ENCODE peak calls at places on chromosomes 13 and 19, in four cellular contexts. One of them, this sample, is unnamed.

GRCh38 chr19:2309734-2310362 is 1.9 kb upstream of the LINGO3 start:
- DNase-seq in breast epithelium: no peak
- DNase-seq in cardiac muscle cell: no peak
- DNase-seq in left lung: no peak
- DNase-seq in this sample: no peak

GRCh38 chr13:111666377-111666776 is 345.9 kb downstream of the TEX29 start:
- DNase-seq in breast epithelium: no peak
- DNase-seq in cardiac muscle cell: no peak
- DNase-seq in left lung: no peak
- DNase-seq in this sample: no peak

GRCh38 chr19:15323496-15324235 is 8.7 kb downstream of the BRD4 start:
- DNase-seq in left lung: peak
- DNase-seq in breast epithelium: peak
- DNase-seq in cardiac muscle cell: no peak
- DNase-seq in this sample: peak

GRCh38 chr19:1238373-1239303 is 833 bp upstream of the CBARP start:
- DNase-seq in breast epithelium: no peak
- DNase-seq in left lung: no peak
- DNase-seq in cardiac muscle cell: no peak
- DNase-seq in this sample: no peak

GRCh38 chr13:97043302-97043701 is 49.0 kb upstream of the OXGR1 start:
- DNase-seq in breast epithelium: no peak
- DNase-seq in left lung: no peak
- DNase-seq in cardiac muscle cell: no peak
- DNase-seq in this sample: no peak

GRCh38 chr19:3665681-3666544 is 34.4 kb downstream of the PIP5K1C start:
- DNase-seq in cardiac muscle cell: peak
- DNase-seq in breast epithelium: no peak
- DNase-seq in left lung: peak
- DNase-seq in this sample: peak

GRCh38 chr13:70842062-70842644 is 733.9 kb upstream of the KLHL1 start:
- DNase-seq in left lung: no peak
- DNase-seq in breast epithelium: no peak
- DNase-seq in cardiac muscle cell: no peak
- DNase-seq in this sample: no peak

GRCh38 chr19:51711702-51712101 is 12.1 kb downstream of the HAS1 start:
- DNase-seq in left lung: no peak
- DNase-seq in cardiac muscle cell: no peak
- DNase-seq in breast epithelium: no peak
- DNase-seq in this sample: no peak

GRCh38 chr19:57934820-57935665 is at the start of gene ZNF418:
- DNase-seq in breast epithelium: peak
- DNase-seq in cardiac muscle cell: peak
- DNase-seq in left lung: peak
- DNase-seq in this sample: peak

GRCh38 chr19:53908106-53908932 is 759 bp upstream of the CACNG7 start:
- DNase-seq in cardiac muscle cell: peak
- DNase-seq in breast epithelium: no peak
- DNase-seq in left lung: no peak
- DNase-seq in this sample: no peak

GRCh38 chr13:35621989-35622388 is 145.5 kb upstream of the MAB21L1 start:
- DNase-seq in breast epithelium: no peak
- DNase-seq in cardiac muscle cell: no peak
- DNase-seq in left lung: no peak
- DNase-seq in this sample: no peak

GRCh38 chr13:109275848-109276247 is 510.5 kb downstream of the IRS2 start:
- DNase-seq in breast epithelium: no peak
- DNase-seq in left lung: no peak
- DNase-seq in cardiac muscle cell: peak
- DNase-seq in this sample: no peak

GRCh38 chr13:36685912-36686311 is 12.1 kb downstream of the SERTM1 start:
- DNase-seq in left lung: no peak
- DNase-seq in cardiac muscle cell: no peak
- DNase-seq in breast epithelium: no peak
- DNase-seq in this sample: no peak

GRCh38 chr13:111872475-111873150 is 194.3 kb upstream of the SOX1 start:
- DNase-seq in left lung: no peak
- DNase-seq in cardiac muscle cell: no peak
- DNase-seq in breast epithelium: no peak
- DNase-seq in this sample: no peak

DNA sequence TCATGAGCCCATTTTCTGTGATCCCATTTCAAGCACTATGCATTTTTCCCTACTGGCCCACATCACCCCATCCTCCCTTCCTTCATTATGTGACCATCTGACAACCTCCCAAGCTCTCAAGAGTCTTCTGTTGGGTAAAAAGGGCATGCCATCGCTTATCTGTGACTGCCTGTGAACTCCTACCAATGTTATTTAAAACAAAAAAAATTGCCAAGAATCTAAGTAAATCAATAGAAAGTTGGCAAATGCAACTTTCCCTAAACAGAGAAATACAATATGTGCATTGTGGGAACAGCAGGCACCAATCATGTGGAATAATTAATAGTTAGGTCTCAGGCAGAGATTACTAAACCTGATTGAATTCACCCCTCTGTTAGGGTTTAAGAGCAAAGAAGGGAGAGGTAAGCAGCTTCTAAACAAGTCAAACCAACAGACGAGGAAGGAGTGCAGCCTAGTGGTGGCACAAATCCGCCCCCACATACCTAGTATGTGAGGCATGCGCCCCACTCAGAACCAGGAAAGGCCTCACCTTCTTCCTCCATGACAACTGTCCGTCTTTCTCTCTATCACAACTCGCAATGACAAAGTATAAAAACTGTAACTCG is 29.8 kb downstream of the DZIP1 start:
- DNase-seq in breast epithelium: no peak
- DNase-seq in left lung: no peak
- DNase-seq in cardiac muscle cell: no peak
- DNase-seq in this sample: no peak
- TF ChIP-seq CTCF in breast epithelium: no peak
- TF ChIP-seq CTCF in left lung: no peak
- TF ChIP-seq CTCF in cardiac muscle cell: no peak
- TF ChIP-seq CTCF in this sample: no peak

DNA sequence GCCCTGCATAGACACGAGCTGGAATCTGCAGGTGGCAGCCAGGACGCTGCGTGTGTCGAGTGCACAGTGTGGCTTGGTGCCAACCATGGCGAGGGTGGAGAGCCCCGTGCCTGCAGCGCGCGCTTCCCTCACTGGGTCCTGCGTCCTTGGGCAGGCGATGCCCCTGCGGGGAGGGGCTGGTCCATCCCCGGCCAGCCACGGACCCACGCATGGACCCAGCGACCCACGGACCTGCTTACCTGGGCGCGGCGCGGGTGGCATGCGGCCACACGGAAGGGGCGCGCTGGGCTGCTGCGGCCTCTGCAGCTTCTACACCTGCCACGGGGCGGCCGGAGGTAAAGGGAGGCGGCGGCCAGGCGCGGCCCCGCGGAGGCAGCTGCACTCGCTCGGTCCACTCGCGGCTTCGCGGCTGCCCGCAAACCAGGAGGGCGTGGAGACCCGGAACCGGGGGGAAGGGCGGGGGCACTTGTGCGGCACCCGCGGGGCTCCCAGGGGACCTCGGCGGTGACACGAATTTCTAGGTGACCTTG is 569 bp upstream of the MCF2L start:
- DNase-seq in cardiac muscle cell: peak
- DNase-seq in breast epithelium: peak
- DNase-seq in left lung: peak
- DNase-seq in this sample: no peak
- TF ChIP-seq CTCF in cardiac muscle cell: no peak
- TF ChIP-seq CTCF in breast epithelium: no peak
- TF ChIP-seq CTCF in left lung: no peak
- TF ChIP-seq CTCF in this sample: no peak

GRCh38 chr13:28375250-28375930 is 119.5 kb downstream of the FLT1 start:
- DNase-seq in breast epithelium: no peak
- DNase-seq in cardiac muscle cell: peak
- DNase-seq in left lung: no peak
- DNase-seq in this sample: no peak
- TF ChIP-seq CTCF in breast epithelium: no peak
- TF ChIP-seq CTCF in cardiac muscle cell: no peak
- TF ChIP-seq CTCF in left lung: no peak
- TF ChIP-seq CTCF in this sample: no peak

GRCh38 chr19:43503501-43504425 is 783 bp downstream of the PHLDB3 start:
- DNase-seq in breast epithelium: peak
- DNase-seq in cardiac muscle cell: peak
- DNase-seq in left lung: peak
- DNase-seq in this sample: peak
- TF ChIP-seq CTCF in breast epithelium: no peak
- TF ChIP-seq CTCF in cardiac muscle cell: no peak
- TF ChIP-seq CTCF in left lung: no peak
- TF ChIP-seq CTCF in this sample: no peak

DNA sequence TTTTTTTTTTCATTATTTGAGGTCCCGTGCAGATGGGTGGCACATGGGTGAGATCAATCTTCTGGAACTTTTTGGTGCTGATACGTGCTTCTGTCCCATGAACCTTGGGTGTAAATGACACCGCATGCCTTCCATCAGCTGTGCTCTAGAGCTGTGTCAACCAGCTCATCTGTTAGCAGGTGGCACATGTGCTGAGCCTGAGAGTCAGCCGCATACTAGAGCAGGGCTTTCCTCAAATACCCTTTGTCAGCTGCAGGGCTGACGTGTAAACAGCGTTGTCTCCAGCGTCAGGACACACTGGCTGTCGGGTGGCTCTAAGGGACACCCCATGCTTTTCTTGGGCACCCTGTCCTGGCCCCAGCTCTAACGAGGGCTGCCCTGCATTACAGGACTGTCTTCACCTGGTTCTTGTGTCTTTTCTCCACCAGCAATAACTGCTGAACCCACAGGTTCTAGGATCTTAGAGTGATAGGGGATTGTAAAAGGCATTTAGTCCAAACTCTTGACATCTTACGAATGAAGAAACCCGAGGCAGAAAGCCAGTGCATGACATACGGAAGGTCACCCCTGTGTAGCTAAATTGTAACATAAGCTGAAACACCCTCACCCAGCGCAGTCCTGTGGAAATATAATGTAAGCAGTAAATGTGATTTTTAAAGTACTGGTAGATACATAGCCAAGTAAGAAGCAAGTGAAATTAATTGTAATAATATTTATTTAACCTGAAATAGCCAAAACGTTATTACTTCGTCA is 119.5 kb downstream of the LRCH1 start:
- DNase-seq in left lung: no peak
- DNase-seq in cardiac muscle cell: no peak
- DNase-seq in breast epithelium: no peak
- DNase-seq in this sample: no peak
- TF ChIP-seq CTCF in left lung: no peak
- TF ChIP-seq CTCF in cardiac muscle cell: no peak
- TF ChIP-seq CTCF in breast epithelium: no peak
- TF ChIP-seq CTCF in this sample: no peak

GRCh38 chr19:19752760-19753403 is 20.0 kb upstream of the ZNF14 start:
- DNase-seq in cardiac muscle cell: no peak
- DNase-seq in left lung: no peak
- DNase-seq in breast epithelium: no peak
- DNase-seq in this sample: no peak

DNA sequence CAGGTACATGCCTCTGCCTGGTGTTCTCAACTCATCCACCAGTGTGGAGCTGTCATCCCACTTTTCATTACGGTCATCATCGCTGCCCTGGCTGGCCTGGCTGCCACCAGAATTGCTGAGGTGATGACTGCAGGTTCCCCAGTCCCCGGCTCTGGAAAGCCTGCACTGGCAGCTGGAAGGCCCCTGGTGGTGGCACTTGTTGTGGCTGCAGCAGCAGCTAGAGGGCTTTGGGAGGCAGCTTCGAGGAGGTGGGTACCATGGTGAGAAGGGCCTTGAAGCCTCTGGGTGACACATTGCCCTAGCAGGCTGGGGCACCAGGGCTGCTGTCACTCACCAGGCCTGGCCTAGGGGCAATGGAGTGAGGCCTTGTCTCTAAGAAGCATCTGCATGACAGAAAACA is 25.3 kb upstream of the ZNF14 start:
- DNase-seq in left lung: no peak
- DNase-seq in cardiac muscle cell: no peak
- DNase-seq in breast epithelium: no peak
- DNase-seq in this sample: no peak
- TF ChIP-seq CTCF in left lung: no peak
- TF ChIP-seq CTCF in cardiac muscle cell: no peak
- TF ChIP-seq CTCF in breast epithelium: no peak
- TF ChIP-seq CTCF in this sample: no peak

DNA sequence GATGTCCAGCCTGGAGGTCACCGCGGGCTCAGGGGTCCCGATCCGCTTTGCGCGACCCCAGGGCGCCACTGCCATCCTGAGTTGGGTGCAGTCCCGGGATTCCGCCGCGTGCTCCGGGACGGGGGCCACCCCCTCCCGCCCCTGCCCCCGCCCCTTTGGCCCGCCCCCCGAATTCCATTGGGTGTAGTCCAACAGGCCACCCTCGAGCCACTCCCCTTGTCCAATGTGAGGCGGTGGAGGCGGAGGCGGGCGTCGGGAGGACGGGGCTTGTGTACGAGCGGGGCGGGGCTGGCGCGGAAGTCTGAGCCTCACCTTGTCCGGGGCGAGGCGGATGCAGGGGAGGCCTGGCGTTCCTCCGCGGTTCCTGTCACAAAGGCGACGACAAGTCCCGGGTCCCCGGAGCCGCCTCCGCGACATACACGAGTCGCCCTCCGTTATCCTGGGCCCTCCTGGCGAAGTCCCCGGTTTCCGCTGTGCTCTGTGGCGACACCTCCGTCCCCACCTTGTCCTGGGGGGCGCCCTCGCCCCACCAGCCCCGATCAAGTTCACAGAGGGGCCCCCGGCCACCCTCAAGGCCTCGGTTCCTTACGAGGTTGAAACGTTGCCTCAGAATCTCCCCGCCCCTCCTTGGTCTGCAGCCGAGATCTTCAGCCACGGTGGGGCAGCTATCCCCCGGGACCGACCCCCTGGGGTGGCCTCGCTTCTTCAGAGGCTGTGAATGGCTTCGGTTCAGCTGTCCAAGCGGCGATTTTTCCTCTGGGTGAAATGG is 1.2 kb downstream of the LDLR start:
- DNase-seq in cardiac muscle cell: peak
- DNase-seq in breast epithelium: peak
- DNase-seq in left lung: peak
- DNase-seq in this sample: peak
- TF ChIP-seq CTCF in cardiac muscle cell: no peak
- TF ChIP-seq CTCF in breast epithelium: no peak
- TF ChIP-seq CTCF in left lung: no peak
- TF ChIP-seq CTCF in this sample: no peak

DNA sequence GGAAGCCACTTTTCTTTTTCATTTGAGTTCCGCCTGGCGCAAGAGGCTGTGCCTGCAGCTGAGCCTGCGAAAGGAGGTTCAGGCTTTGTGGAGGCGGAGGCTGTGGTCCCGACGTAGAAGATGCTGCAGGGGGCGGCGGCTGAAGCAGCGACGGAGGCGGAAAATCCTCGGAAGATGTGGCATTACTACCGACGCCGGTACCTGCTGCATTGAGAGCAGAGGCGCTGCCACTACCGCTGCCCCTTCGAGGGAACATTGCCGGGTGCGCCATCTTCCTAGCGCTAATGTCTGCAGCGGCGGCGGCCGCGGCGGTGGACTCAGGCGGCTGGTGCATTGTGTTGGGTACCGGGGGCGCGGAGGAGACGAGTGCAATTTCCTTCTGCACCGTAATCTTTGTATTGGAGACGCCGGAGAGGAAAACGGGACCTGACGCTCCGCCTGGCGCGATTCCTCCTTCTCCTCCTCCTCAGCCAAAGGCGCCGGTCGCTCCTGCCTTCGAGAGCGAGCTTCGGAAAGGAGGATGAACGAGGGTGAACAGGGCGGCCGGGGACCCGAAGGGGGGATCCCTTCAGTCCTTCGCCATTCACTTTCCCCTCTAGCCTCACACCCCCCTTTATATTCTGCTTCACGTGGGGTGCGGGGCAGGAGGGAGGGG is at the start of gene TSC22D1:
- DNase-seq in cardiac muscle cell: peak
- DNase-seq in breast epithelium: no peak
- DNase-seq in left lung: peak
- DNase-seq in this sample: no peak
- TF ChIP-seq CTCF in cardiac muscle cell: no peak
- TF ChIP-seq CTCF in breast epithelium: no peak
- TF ChIP-seq CTCF in left lung: no peak
- TF ChIP-seq CTCF in this sample: no peak

This sample was measured in CD14-positive monocyte.